ENCODE peak calls at places on chromosomes 11 and 22, in seven cellular contexts. One of them, this sample, is unnamed.

GRCh38 chr11:60995798-60996197 is 24.3 kb downstream of the CD6 start:
- DNase-seq in body of pancreas: no peak
- DNase-seq in right atrium auricular region: peak
- DNase-seq in choroid plexus epithelial cell: no peak
- DNase-seq in dorsolateral prefrontal cortex: no peak
- DNase-seq in AG09309: no peak
- DNase-seq in CD8-positive, alpha-beta T cell: no peak
- DNase-seq in this sample: no peak

GRCh38 chr11:5521540-5521939 is 5.0 kb upstream of the UBQLNL start:
- DNase-seq in body of pancreas: no peak
- DNase-seq in right atrium auricular region: no peak
- DNase-seq in choroid plexus epithelial cell: no peak
- DNase-seq in dorsolateral prefrontal cortex: no peak
- DNase-seq in AG09309: no peak
- DNase-seq in CD8-positive, alpha-beta T cell: no peak
- DNase-seq in this sample: no peak

GRCh38 chr11:129933866-129934265 is 38.5 kb upstream of the NFRKB start:
- DNase-seq in body of pancreas: no peak
- DNase-seq in right atrium auricular region: no peak
- DNase-seq in choroid plexus epithelial cell: no peak
- DNase-seq in dorsolateral prefrontal cortex: no peak
- DNase-seq in AG09309: no peak
- DNase-seq in CD8-positive, alpha-beta T cell: no peak
- DNase-seq in this sample: no peak

GRCh38 chr22:43479311-43479710 is 67.5 kb downstream of the MPPED1 start:
- DNase-seq in body of pancreas: no peak
- DNase-seq in right atrium auricular region: no peak
- DNase-seq in choroid plexus epithelial cell: no peak
- DNase-seq in dorsolateral prefrontal cortex: no peak
- DNase-seq in AG09309: no peak
- DNase-seq in CD8-positive, alpha-beta T cell: no peak
- DNase-seq in this sample: no peak

GRCh38 chr22:39384750-39385480 is 14.7 kb upstream of the TAB1 start:
- DNase-seq in body of pancreas: peak
- DNase-seq in right atrium auricular region: no peak
- DNase-seq in choroid plexus epithelial cell: peak
- DNase-seq in dorsolateral prefrontal cortex: no peak
- DNase-seq in AG09309: no peak
- DNase-seq in CD8-positive, alpha-beta T cell: no peak
- DNase-seq in this sample: peak

GRCh38 chr11:8090756-8091155 is 9.7 kb downstream of the TUB start:
- DNase-seq in body of pancreas: peak
- DNase-seq in right atrium auricular region: no peak
- DNase-seq in choroid plexus epithelial cell: peak
- DNase-seq in dorsolateral prefrontal cortex: no peak
- DNase-seq in AG09309: no peak
- DNase-seq in CD8-positive, alpha-beta T cell: no peak
- DNase-seq in this sample: peak

GRCh38 chr11:134668796-134669195 is 256.8 kb upstream of the B3GAT1 start:
- DNase-seq in body of pancreas: no peak
- DNase-seq in right atrium auricular region: no peak
- DNase-seq in choroid plexus epithelial cell: no peak
- DNase-seq in dorsolateral prefrontal cortex: no peak
- DNase-seq in AG09309: no peak
- DNase-seq in CD8-positive, alpha-beta T cell: no peak
- DNase-seq in this sample: no peak

GRCh38 chr11:130390071-130390758 is 38.2 kb downstream of the ADAMTS8 start:
- DNase-seq in body of pancreas: peak
- DNase-seq in right atrium auricular region: no peak
- DNase-seq in choroid plexus epithelial cell: peak
- DNase-seq in dorsolateral prefrontal cortex: peak
- DNase-seq in AG09309: no peak
- DNase-seq in CD8-positive, alpha-beta T cell: no peak
- DNase-seq in this sample: peak

GRCh38 chr22:17842386-17842785 is 68.1 kb upstream of the BID start:
- DNase-seq in body of pancreas: no peak
- DNase-seq in right atrium auricular region: no peak
- DNase-seq in choroid plexus epithelial cell: peak
- DNase-seq in dorsolateral prefrontal cortex: no peak
- DNase-seq in AG09309: no peak
- DNase-seq in CD8-positive, alpha-beta T cell: peak
- DNase-seq in this sample: no peak

GRCh38 chr22:41417622-41418390 is 28.8 kb downstream of the TOB2 start:
- DNase-seq in body of pancreas: peak
- DNase-seq in right atrium auricular region: peak
- DNase-seq in choroid plexus epithelial cell: no peak
- DNase-seq in dorsolateral prefrontal cortex: peak
- DNase-seq in AG09309: no peak
- DNase-seq in CD8-positive, alpha-beta T cell: no peak
- DNase-seq in this sample: no peak

GRCh38 chr11:71568707-71569349 is 3.5 kb downstream of the KRTAP5-10 start:
- DNase-seq in body of pancreas: no peak
- DNase-seq in right atrium auricular region: no peak
- DNase-seq in choroid plexus epithelial cell: peak
- DNase-seq in dorsolateral prefrontal cortex: no peak
- DNase-seq in AG09309: no peak
- DNase-seq in CD8-positive, alpha-beta T cell: no peak
- DNase-seq in this sample: peak

DNA sequence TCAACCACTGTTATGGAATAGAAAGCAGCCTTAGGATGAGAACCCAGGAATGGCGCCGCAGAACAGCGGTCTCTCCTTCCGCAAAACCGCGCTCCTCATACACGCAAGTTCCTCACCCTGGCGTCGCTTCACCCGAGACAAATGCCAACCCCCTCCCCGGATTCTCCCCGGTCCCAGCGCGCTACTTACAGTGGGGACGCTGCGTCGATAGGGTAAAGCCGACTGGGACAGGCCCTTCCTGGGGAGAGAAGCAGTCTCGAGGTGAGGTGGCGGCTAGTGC is 287 bp downstream of the RPS13 start:
- DNase-seq in body of pancreas: no peak
- DNase-seq in right atrium auricular region: no peak
- DNase-seq in choroid plexus epithelial cell: peak
- DNase-seq in dorsolateral prefrontal cortex: peak
- DNase-seq in AG09309: no peak
- DNase-seq in CD8-positive, alpha-beta T cell: no peak
- DNase-seq in this sample: no peak
- H3K4me3 ChIP-seq in body of pancreas: peak
- H3K4me3 ChIP-seq in right atrium auricular region: peak
- H3K4me3 ChIP-seq in choroid plexus epithelial cell: peak
- H3K4me3 ChIP-seq in dorsolateral prefrontal cortex: peak
- H3K4me3 ChIP-seq in AG09309: peak
- H3K4me3 ChIP-seq in CD8-positive, alpha-beta T cell: peak
- H3K4me3 ChIP-seq in this sample: peak

GRCh38 chr11:9530901-9531625 is 42.4 kb upstream of the WEE1 start:
- DNase-seq in body of pancreas: no peak
- DNase-seq in right atrium auricular region: no peak
- DNase-seq in choroid plexus epithelial cell: no peak
- DNase-seq in dorsolateral prefrontal cortex: no peak
- DNase-seq in AG09309: no peak
- DNase-seq in CD8-positive, alpha-beta T cell: no peak
- DNase-seq in this sample: no peak
- TF ChIP-seq CTCF in body of pancreas: no peak
- TF ChIP-seq CTCF in right atrium auricular region: no peak
- TF ChIP-seq CTCF in choroid plexus epithelial cell: no peak
- TF ChIP-seq CTCF in dorsolateral prefrontal cortex: no peak
- TF ChIP-seq CTCF in AG09309: no peak
- TF ChIP-seq CTCF in CD8-positive, alpha-beta T cell: no peak
- TF ChIP-seq CTCF in this sample: no peak

DNA sequence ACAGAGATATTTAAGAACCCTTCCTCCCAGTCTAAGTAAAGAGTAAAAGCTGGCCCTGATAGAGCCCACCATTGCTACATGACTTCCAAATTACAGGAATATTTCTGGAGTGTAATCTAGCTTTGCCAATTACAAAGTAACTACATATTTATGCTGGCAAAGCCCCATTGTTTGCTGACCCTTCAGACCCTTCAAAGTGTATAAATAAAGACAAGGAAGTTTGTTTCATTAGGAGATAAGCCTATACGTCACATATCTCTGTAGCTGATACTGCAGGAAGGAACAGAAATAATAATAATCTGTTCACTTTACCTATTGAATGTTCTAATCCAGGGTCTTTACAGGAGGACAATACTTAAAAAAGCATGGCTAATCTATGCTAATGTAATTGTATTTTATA is 375.1 kb downstream of the SOX6 start:
- DNase-seq in body of pancreas: peak
- DNase-seq in right atrium auricular region: no peak
- DNase-seq in choroid plexus epithelial cell: no peak
- DNase-seq in dorsolateral prefrontal cortex: no peak
- DNase-seq in AG09309: no peak
- DNase-seq in CD8-positive, alpha-beta T cell: no peak
- DNase-seq in this sample: no peak
- H3K4me3 ChIP-seq in body of pancreas: no peak
- H3K4me3 ChIP-seq in right atrium auricular region: no peak
- H3K4me3 ChIP-seq in choroid plexus epithelial cell: no peak
- H3K4me3 ChIP-seq in dorsolateral prefrontal cortex: no peak
- H3K4me3 ChIP-seq in AG09309: no peak
- H3K4me3 ChIP-seq in CD8-positive, alpha-beta T cell: no peak
- H3K4me3 ChIP-seq in this sample: no peak

DNA sequence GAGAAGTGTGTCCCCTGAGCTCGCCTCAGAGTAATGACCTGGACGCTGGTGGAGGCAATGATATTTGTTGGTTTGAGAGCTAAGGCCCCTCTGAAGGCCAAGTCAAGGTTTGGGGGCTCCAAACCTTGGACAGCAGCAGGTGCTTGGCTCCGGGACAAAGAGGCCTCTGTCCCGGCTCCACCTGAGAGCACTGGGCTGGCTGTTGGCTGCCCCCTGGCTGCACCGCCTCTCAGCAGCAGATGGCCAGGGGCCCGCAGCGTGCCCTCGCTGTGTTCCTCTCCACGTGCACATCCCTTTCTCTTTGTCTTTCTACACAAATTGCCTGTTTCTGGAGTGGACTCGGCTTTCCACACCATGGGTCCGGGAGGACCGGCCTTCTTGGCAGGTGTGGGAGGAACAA is 301.3 kb downstream of the NTM start:
- DNase-seq in body of pancreas: no peak
- DNase-seq in right atrium auricular region: no peak
- DNase-seq in choroid plexus epithelial cell: no peak
- DNase-seq in dorsolateral prefrontal cortex: no peak
- DNase-seq in AG09309: no peak
- DNase-seq in CD8-positive, alpha-beta T cell: no peak
- DNase-seq in this sample: no peak
- TF ChIP-seq CTCF in body of pancreas: no peak
- TF ChIP-seq CTCF in right atrium auricular region: no peak
- TF ChIP-seq CTCF in choroid plexus epithelial cell: peak
- TF ChIP-seq CTCF in dorsolateral prefrontal cortex: peak
- TF ChIP-seq CTCF in AG09309: peak
- TF ChIP-seq CTCF in CD8-positive, alpha-beta T cell: no peak
- TF ChIP-seq CTCF in this sample: no peak

GRCh38 chr11:124745835-124746620 is 6.0 kb downstream of the VSIG2 start:
- DNase-seq in body of pancreas: peak
- DNase-seq in right atrium auricular region: no peak
- DNase-seq in choroid plexus epithelial cell: no peak
- DNase-seq in dorsolateral prefrontal cortex: no peak
- DNase-seq in AG09309: no peak
- DNase-seq in CD8-positive, alpha-beta T cell: no peak
- DNase-seq in this sample: peak

GRCh38 chr11:124746621-124747243 is 5.3 kb downstream of the VSIG2 start:
- DNase-seq in body of pancreas: peak
- DNase-seq in right atrium auricular region: peak
- DNase-seq in choroid plexus epithelial cell: peak
- DNase-seq in dorsolateral prefrontal cortex: peak
- DNase-seq in AG09309: no peak
- DNase-seq in CD8-positive, alpha-beta T cell: peak
- DNase-seq in this sample: peak

GRCh38 chr11:124748100-124748418 is 4.0 kb downstream of the VSIG2 start:
- DNase-seq in body of pancreas: no peak
- DNase-seq in right atrium auricular region: no peak
- DNase-seq in choroid plexus epithelial cell: no peak
- DNase-seq in dorsolateral prefrontal cortex: no peak
- DNase-seq in AG09309: no peak
- DNase-seq in CD8-positive, alpha-beta T cell: no peak
- DNase-seq in this sample: no peak

GRCh38 chr11:124748481-124749338 is 3.3 kb downstream of the VSIG2 start:
- DNase-seq in body of pancreas: no peak
- DNase-seq in right atrium auricular region: no peak
- DNase-seq in choroid plexus epithelial cell: peak
- DNase-seq in dorsolateral prefrontal cortex: no peak
- DNase-seq in AG09309: no peak
- DNase-seq in CD8-positive, alpha-beta T cell: no peak
- DNase-seq in this sample: peak

GRCh38 chr11:124747406-124748099 is 4.5 kb downstream of the VSIG2 start:
- DNase-seq in body of pancreas: no peak
- DNase-seq in right atrium auricular region: no peak
- DNase-seq in choroid plexus epithelial cell: no peak
- DNase-seq in dorsolateral prefrontal cortex: no peak
- DNase-seq in AG09309: no peak
- DNase-seq in CD8-positive, alpha-beta T cell: no peak
- DNase-seq in this sample: no peak
- H3K4me3 ChIP-seq in body of pancreas: no peak
- H3K4me3 ChIP-seq in right atrium auricular region: no peak
- H3K4me3 ChIP-seq in choroid plexus epithelial cell: no peak
- H3K4me3 ChIP-seq in dorsolateral prefrontal cortex: no peak
- H3K4me3 ChIP-seq in AG09309: no peak
- H3K4me3 ChIP-seq in CD8-positive, alpha-beta T cell: no peak
- H3K4me3 ChIP-seq in this sample: no peak

GRCh38 chr11:1768141-1768469 is 4.4 kb upstream of the CTSD start:
- DNase-seq in body of pancreas: no peak
- DNase-seq in right atrium auricular region: no peak
- DNase-seq in choroid plexus epithelial cell: no peak
- DNase-seq in dorsolateral prefrontal cortex: no peak
- DNase-seq in AG09309: no peak
- DNase-seq in CD8-positive, alpha-beta T cell: no peak
- DNase-seq in this sample: no peak

GRCh38 chr11:1766719-1767398 is 3.1 kb upstream of the CTSD start:
- DNase-seq in body of pancreas: peak
- DNase-seq in right atrium auricular region: no peak
- DNase-seq in choroid plexus epithelial cell: no peak
- DNase-seq in dorsolateral prefrontal cortex: peak
- DNase-seq in AG09309: no peak
- DNase-seq in CD8-positive, alpha-beta T cell: no peak
- DNase-seq in this sample: no peak

GRCh38 chr11:1767399-1768140 is 3.8 kb upstream of the CTSD start:
- DNase-seq in body of pancreas: peak
- DNase-seq in right atrium auricular region: no peak
- DNase-seq in choroid plexus epithelial cell: no peak
- DNase-seq in dorsolateral prefrontal cortex: peak
- DNase-seq in AG09309: no peak
- DNase-seq in CD8-positive, alpha-beta T cell: no peak
- DNase-seq in this sample: no peak

GRCh38 chr11:1763796-1764661 is at the start of gene CTSD:
- DNase-seq in body of pancreas: peak
- DNase-seq in right atrium auricular region: peak
- DNase-seq in choroid plexus epithelial cell: peak
- DNase-seq in dorsolateral prefrontal cortex: peak
- DNase-seq in AG09309: no peak
- DNase-seq in CD8-positive, alpha-beta T cell: peak
- DNase-seq in this sample: peak

GRCh38 chr11:1765871-1766718 is 2.4 kb upstream of the CTSD start:
- DNase-seq in body of pancreas: peak
- DNase-seq in right atrium auricular region: no peak
- DNase-seq in choroid plexus epithelial cell: no peak
- DNase-seq in dorsolateral prefrontal cortex: peak
- DNase-seq in AG09309: no peak
- DNase-seq in CD8-positive, alpha-beta T cell: no peak
- DNase-seq in this sample: no peak
- TF ChIP-seq CTCF in body of pancreas: no peak
- TF ChIP-seq CTCF in right atrium auricular region: no peak
- TF ChIP-seq CTCF in choroid plexus epithelial cell: peak
- TF ChIP-seq CTCF in dorsolateral prefrontal cortex: no peak
- TF ChIP-seq CTCF in AG09309: no peak
- TF ChIP-seq CTCF in CD8-positive, alpha-beta T cell: no peak
- TF ChIP-seq CTCF in this sample: no peak